ENCODE peak calls at places on chromosomes 12 and 14, in nine cellular contexts. P, B, K, M, V, D, F, A and W are unnamed samples.
A peak's percentile ranks its signal among the peaks of the same experiment; 100 is the strongest.

GRCh38 chr12:52667931-52668330 is 12.3 kb downstream of the KRT1 start:
- DNase-seq in P (no peak), B (no peak), K (no peak), M (no peak), V (no peak), D (no peak), F (no peak), A (no peak), W (no peak)

GRCh38 chr14:71701990-71702389 is 230.2 kb upstream of the RGS6 start:
- DNase-seq in P (no peak), B (no peak), K (no peak), M (no peak), V (no peak), D (no peak), F (no peak), A (no peak), W (no peak)

GRCh38 chr12:80582431-80582830 is 125.0 kb upstream of the MYF6 start:
- DNase-seq in P (no peak), B (no peak), K (no peak), M (no peak), V (no peak), D (no peak), F (no peak), A (no peak), W (no peak)

GRCh38 chr12:6215932-6216494 is 15.8 kb downstream of the CD9 start:
- DNase-seq in P (peak; percentile 88), B (peak; percentile 80), K (peak; percentile 84), M (no peak), V (no peak), D (peak; percentile 100), F (no peak), A (peak; percentile 87), W (no peak)

GRCh38 chr12:117469883-117470483 is 108.6 kb upstream of the NOS1 start:
- DNase-seq in P (no peak), B (no peak), K (no peak), M (no peak), V (no peak), D (no peak), F (no peak), A (no peak), W (no peak)

GRCh38 chr12:57452937-57453509 is 2.1 kb upstream of the INHBE start:
- DNase-seq in P (peak; percentile 91), B (peak; percentile 93), K (no peak), M (peak; percentile 32), V (no peak), D (peak; percentile 73), F (peak; percentile 80), A (peak; percentile 91), W (no peak)

GRCh38 chr12:26402648-26403047 is 207.3 kb downstream of the SSPN start:
- DNase-seq in P (peak; percentile 67), B (peak; percentile 55), K (no peak), M (no peak), V (no peak), D (peak; percentile 82), F (no peak), A (peak; percentile 62), W (no peak)

GRCh38 chr12:124543052-124543590 is 24.3 kb downstream of the NCOR2 start:
- DNase-seq in P (no peak), B (no peak), K (no peak), M (no peak), V (no peak), D (peak; percentile 85), F (no peak), A (peak; percentile 92), W (no peak)

GRCh38 chr12:5201554-5202243 is 158.0 kb downstream of the KCNA5 start:
- DNase-seq in P (no peak), B (peak; percentile 90), K (no peak), M (no peak), V (no peak), D (peak; percentile 32), F (peak; percentile 44), A (peak; percentile 94), W (no peak)

GRCh38 chr14:21498540-21499526 is 12.3 kb downstream of the METTL3 start:
- DNase-seq in P (no peak), B (no peak), K (no peak), M (no peak), V (no peak), D (peak; percentile 78), F (no peak), A (peak; percentile 85), W (no peak)

GRCh38 chr14:101474563-101475467 is 86.5 kb upstream of the DIO3 start:
- DNase-seq in P (peak; percentile 59), B (peak; percentile 17), K (no peak), M (no peak), V (no peak), D (no peak), F (no peak), A (peak; percentile 57), W (no peak)

GRCh38 chr14:78606111-78606510 is 435.9 kb downstream of the NRXN3 start:
- DNase-seq in P (no peak), B (no peak), K (no peak), M (no peak), V (no peak), D (peak; percentile 84), F (no peak), A (no peak), W (no peak)

GRCh38 chr12:127926004-127926403 is 341.0 kb upstream of the TMEM132C start:
- DNase-seq in P (no peak), B (peak; percentile 66), K (no peak), M (no peak), V (no peak), D (no peak), F (no peak), A (peak; percentile 75), W (no peak)

GRCh38 chr12:95648990-95649791 is 97.9 kb upstream of the USP44 start:
- DNase-seq in P (no peak), B (no peak), K (no peak), M (no peak), V (no peak), D (peak; percentile 96), F (no peak), A (peak; percentile 82), W (no peak)

GRCh38 chr12:104865080-104865479 is 93.0 kb downstream of the SLC41A2 start:
- DNase-seq in P (no peak), B (no peak), K (no peak), M (no peak), V (no peak), D (no peak), F (no peak), A (no peak), W (no peak)

GRCh38 chr14:104448721-104449120 is 130.8 kb upstream of the C14orf180 start:
- DNase-seq in P (no peak), B (no peak), K (no peak), M (no peak), V (no peak), D (no peak), F (no peak), A (no peak), W (no peak)